ENCODE peak calls at places on chromosomes 3 and 15, in four cellular contexts. C, H, A and T are unnamed samples.

GRCh38 chr3:145623349-145623748 is 537.6 kb downstream of the PLOD2 start:
- DNase-seq in C (no peak), H (peak; percentile 30), A (no peak), T (peak; percentile 6)

GRCh38 chr3:6260551-6261191 is 600.2 kb upstream of the GRM7 start:
- DNase-seq in C (no peak), H (no peak), A (no peak), T (no peak)

GRCh38 chr3:18217512-18218174 is 207.5 kb downstream of the SATB1 start:
- DNase-seq in C (no peak), H (peak; percentile 42), A (no peak), T (no peak)

GRCh38 chr3:28840976-28841376 is 439.9 kb upstream of the RBMS3 start:
- DNase-seq in C (no peak), H (peak; percentile 12), A (no peak), T (no peak)

GRCh38 chr3:37934631-37935289 is 55.8 kb upstream of the VILL start:
- DNase-seq in C (no peak), H (no peak), A (no peak), T (no peak)

GRCh38 chr3:71210257-71211002 is 373.1 kb downstream of the FOXP1 start:
- DNase-seq in C (no peak), H (no peak), A (no peak), T (no peak)

GRCh38 chr3:72810659-72811434 is 37.4 kb downstream of the SHQ1 start:
- DNase-seq in C (no peak), H (no peak), A (no peak), T (no peak)

GRCh38 chr15:77371850-77372249 is 48.1 kb downstream of the PEAK1 start:
- DNase-seq in C (no peak), H (no peak), A (no peak), T (no peak)

GRCh38 chr15:33654859-33655258 is 313.4 kb upstream of the CHRM5 start:
- DNase-seq in C (no peak), H (no peak), A (no peak), T (no peak)

GRCh38 chr3:142022381-142022780 is 127.0 kb downstream of the TFDP2 start:
- DNase-seq in C (no peak), H (peak; percentile 6), A (no peak), T (no peak)

GRCh38 chr3:29514170-29514569 is 233.3 kb downstream of the RBMS3 start:
- DNase-seq in C (no peak), H (no peak), A (no peak), T (no peak)

GRCh38 chr3:58350627-58351013 is 17.9 kb downstream of the PXK start:
- DNase-seq in C (no peak), H (peak; percentile 34), A (no peak), T (no peak)

GRCh38 chr15:41774873-41775417 is 661 bp downstream of the MAPKBP1 start:
- DNase-seq in C (no peak), H (no peak), A (no peak), T (no peak)

GRCh38 chr3:57152150-57152549 is 13.0 kb downstream of the IL17RD start:
- DNase-seq in C (no peak), H (no peak), A (no peak), T (no peak)

GRCh38 chr3:42182555-42182954 is 83.4 kb downstream of the CCK start:
- DNase-seq in C (no peak), H (no peak), A (no peak), T (no peak)

GRCh38 chr3:184786271-184787010 is 25.5 kb upstream of the VPS8 start:
- DNase-seq in C (no peak), H (no peak), A (no peak), T (no peak)

GRCh38 chr3:191523099-191523498 is 62.1 kb downstream of the PYDC2 start:
- DNase-seq in C (no peak), H (no peak), A (no peak), T (no peak)

GRCh38 chr3:99128740-99129505 is 227.4 kb upstream of the DCBLD2 start:
- DNase-seq in C (no peak), H (peak; percentile 96), A (no peak), T (peak; percentile 90)

GRCh38 chr15:100189849-100190248 is 151.9 kb downstream of the ADAMTS17 start:
- DNase-seq in C (no peak), H (peak; percentile 5), A (no peak), T (no peak)

GRCh38 chr3:104906001-104906639 is 460.6 kb upstream of the ALCAM start:
- DNase-seq in C (no peak), H (no peak), A (no peak), T (no peak)

GRCh38 chr3:194736896-194737600 is 51.4 kb downstream of the FAM43A start:
- DNase-seq in C (no peak), H (no peak), A (no peak), T (no peak)

GRCh38 chr3:132625613-132626012 is 28.5 kb downstream of the ACKR4 start:
- DNase-seq in C (no peak), H (no peak), A (no peak), T (no peak)

GRCh38 chr3:177231237-177231636 is 34.0 kb upstream of the TBL1XR1 start:
- DNase-seq in C (no peak), H (no peak), A (no peak), T (no peak)

GRCh38 chr15:66578286-66578875 is 12.6 kb upstream of the LCTL start:
- DNase-seq in C (no peak), H (peak; percentile 73), A (no peak), T (no peak)

GRCh38 chr15:66780973-66781718 is 79.1 kb downstream of the SMAD6 start:
- DNase-seq in C (no peak), H (no peak), A (no peak), T (no peak)

GRCh38 chr15:57751177-57751800 is 44.8 kb downstream of the POLR2M start:
- DNase-seq in C (no peak), H (peak; percentile 41), A (no peak), T (no peak)

GRCh38 chr3:55647675-55648074 is 160.6 kb upstream of the WNT5A start:
- DNase-seq in C (no peak), H (no peak), A (no peak), T (no peak)
- H3K27ac ChIP-seq in C (no peak overlapping the region), H (no peak overlapping the region), A (no peak overlapping the region), T (no peak overlapping the region)

DNA sequence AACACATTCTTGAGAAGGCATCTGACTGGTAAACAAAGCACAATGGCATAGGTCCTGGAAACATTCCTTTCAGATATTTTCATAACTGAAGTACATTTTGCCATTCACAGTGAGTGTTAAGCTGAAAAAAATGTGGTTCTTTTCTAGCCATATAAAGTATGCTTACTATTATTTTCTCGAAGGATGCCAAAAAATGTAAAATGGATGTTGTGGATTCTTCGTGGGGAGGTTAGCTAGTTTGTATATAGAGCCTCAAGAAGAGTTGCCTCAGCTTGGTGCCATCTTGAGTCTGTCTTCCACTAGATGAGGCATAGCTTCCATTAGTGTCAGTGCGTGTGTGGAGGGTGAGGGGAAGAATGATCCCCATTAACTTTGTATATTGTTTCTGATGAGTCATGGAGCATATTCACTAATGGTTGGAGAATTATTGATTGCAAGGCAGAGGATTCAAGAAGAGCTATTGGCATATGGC is 4.1 kb downstream of the MBNL1 start:
- DNase-seq in C (no peak), H (peak; percentile 56), A (no peak), T (no peak)
- H3K27ac ChIP-seq in C (peak overlapping the region; percentile 98), H (no peak overlapping the region), A (no peak overlapping the region), T (peak overlapping the region; percentile 41)

GRCh38 chr3:65873869-65874268 is 164.8 kb downstream of the MAGI1 start:
- DNase-seq in C (no peak), H (no peak), A (no peak), T (no peak)
- H3K27ac ChIP-seq in C (no peak overlapping the region), H (no peak overlapping the region), A (no peak overlapping the region), T (no peak overlapping the region)

GRCh38 chr15:25683911-25684310 is 179.2 kb downstream of the ATP10A start:
- DNase-seq in C (no peak), H (no peak), A (no peak), T (no peak)
- H3K27ac ChIP-seq in C (no peak overlapping the region), H (no peak overlapping the region), A (no peak overlapping the region), T (no peak overlapping the region)